ENCODE peak calls at places on chromosomes 4 and X, in ten cellular contexts. One of them, this sample, is unnamed.

GRCh38 chr4:161799687-161800086 is 364.1 kb downstream of the FSTL5 start:
- DNase-seq in B cell: no peak
- DNase-seq in fibroblast of lung: peak
- DNase-seq in stimulated activated CD8-positive, alpha-beta memory T cell treated with anti-CD3 and anti-CD28 coated beads, Interleukin-7, amount 100 ng/mL, for 24 hours: no peak
- DNase-seq in lung: no peak
- DNase-seq in brain microvascular endothelial cell: no peak
- DNase-seq in CD8-positive, alpha-beta T cell: no peak
- DNase-seq in AG10803: no peak
- DNase-seq in bronchial epithelial cell: peak
- DNase-seq in epithelial cell of esophagus: peak
- DNase-seq in this sample: no peak

GRCh38 chr4:16598241-16599224 is 299.9 kb downstream of the LDB2 start:
- DNase-seq in B cell: no peak
- DNase-seq in fibroblast of lung: peak
- DNase-seq in stimulated activated CD8-positive, alpha-beta memory T cell treated with anti-CD3 and anti-CD28 coated beads, Interleukin-7, amount 100 ng/mL, for 24 hours: no peak
- DNase-seq in lung: no peak
- DNase-seq in brain microvascular endothelial cell: peak
- DNase-seq in CD8-positive, alpha-beta T cell: no peak
- DNase-seq in AG10803: peak
- DNase-seq in bronchial epithelial cell: no peak
- DNase-seq in epithelial cell of esophagus: peak
- DNase-seq in this sample: no peak

GRCh38 chr4:168153596-168154440 is 61.5 kb downstream of the ANXA10 start:
- DNase-seq in B cell: peak
- DNase-seq in fibroblast of lung: peak
- DNase-seq in stimulated activated CD8-positive, alpha-beta memory T cell treated with anti-CD3 and anti-CD28 coated beads, Interleukin-7, amount 100 ng/mL, for 24 hours: peak
- DNase-seq in lung: peak
- DNase-seq in brain microvascular endothelial cell: peak
- DNase-seq in CD8-positive, alpha-beta T cell: peak
- DNase-seq in AG10803: peak
- DNase-seq in bronchial epithelial cell: peak
- DNase-seq in epithelial cell of esophagus: peak
- DNase-seq in this sample: peak

GRCh38 chr4:114208747-114209146 is 229.3 kb upstream of the ARSJ start:
- DNase-seq in B cell: no peak
- DNase-seq in fibroblast of lung: peak
- DNase-seq in stimulated activated CD8-positive, alpha-beta memory T cell treated with anti-CD3 and anti-CD28 coated beads, Interleukin-7, amount 100 ng/mL, for 24 hours: no peak
- DNase-seq in lung: no peak
- DNase-seq in brain microvascular endothelial cell: peak
- DNase-seq in CD8-positive, alpha-beta T cell: no peak
- DNase-seq in AG10803: peak
- DNase-seq in bronchial epithelial cell: peak
- DNase-seq in epithelial cell of esophagus: peak
- DNase-seq in this sample: no peak

GRCh38 chrX:133666256-133666655 is 251.0 kb upstream of the GPC4 start:
- DNase-seq in B cell: no peak
- DNase-seq in fibroblast of lung: no peak
- DNase-seq in stimulated activated CD8-positive, alpha-beta memory T cell treated with anti-CD3 and anti-CD28 coated beads, Interleukin-7, amount 100 ng/mL, for 24 hours: no peak
- DNase-seq in lung: no peak
- DNase-seq in brain microvascular endothelial cell: no peak
- DNase-seq in CD8-positive, alpha-beta T cell: no peak
- DNase-seq in AG10803: no peak
- DNase-seq in bronchial epithelial cell: no peak
- DNase-seq in epithelial cell of esophagus: no peak
- DNase-seq in this sample: no peak

GRCh38 chr4:179597301-179597700 is 2155.1 kb upstream of the AGA start:
- DNase-seq in B cell: no peak
- DNase-seq in fibroblast of lung: no peak
- DNase-seq in stimulated activated CD8-positive, alpha-beta memory T cell treated with anti-CD3 and anti-CD28 coated beads, Interleukin-7, amount 100 ng/mL, for 24 hours: no peak
- DNase-seq in lung: no peak
- DNase-seq in brain microvascular endothelial cell: no peak
- DNase-seq in CD8-positive, alpha-beta T cell: no peak
- DNase-seq in AG10803: no peak
- DNase-seq in bronchial epithelial cell: no peak
- DNase-seq in epithelial cell of esophagus: no peak
- DNase-seq in this sample: no peak

GRCh38 chrX:153773218-153773611 is 7.6 kb upstream of the SRPK3 start:
- DNase-seq in B cell: no peak
- DNase-seq in fibroblast of lung: no peak
- DNase-seq in stimulated activated CD8-positive, alpha-beta memory T cell treated with anti-CD3 and anti-CD28 coated beads, Interleukin-7, amount 100 ng/mL, for 24 hours: no peak
- DNase-seq in lung: no peak
- DNase-seq in brain microvascular endothelial cell: no peak
- DNase-seq in CD8-positive, alpha-beta T cell: no peak
- DNase-seq in AG10803: no peak
- DNase-seq in bronchial epithelial cell: no peak
- DNase-seq in epithelial cell of esophagus: no peak
- DNase-seq in this sample: no peak

GRCh38 chr4:89338206-89338605 is 30.6 kb upstream of the GPRIN3 start:
- DNase-seq in B cell: no peak
- DNase-seq in fibroblast of lung: no peak
- DNase-seq in stimulated activated CD8-positive, alpha-beta memory T cell treated with anti-CD3 and anti-CD28 coated beads, Interleukin-7, amount 100 ng/mL, for 24 hours: no peak
- DNase-seq in lung: no peak
- DNase-seq in brain microvascular endothelial cell: no peak
- DNase-seq in CD8-positive, alpha-beta T cell: no peak
- DNase-seq in AG10803: no peak
- DNase-seq in bronchial epithelial cell: no peak
- DNase-seq in epithelial cell of esophagus: no peak
- DNase-seq in this sample: no peak

GRCh38 chr4:41602886-41603503 is 65.0 kb downstream of the LIMCH1 start:
- DNase-seq in B cell: no peak
- DNase-seq in fibroblast of lung: no peak
- DNase-seq in stimulated activated CD8-positive, alpha-beta memory T cell treated with anti-CD3 and anti-CD28 coated beads, Interleukin-7, amount 100 ng/mL, for 24 hours: no peak
- DNase-seq in lung: no peak
- DNase-seq in brain microvascular endothelial cell: no peak
- DNase-seq in CD8-positive, alpha-beta T cell: no peak
- DNase-seq in AG10803: no peak
- DNase-seq in bronchial epithelial cell: no peak
- DNase-seq in epithelial cell of esophagus: no peak
- DNase-seq in this sample: no peak